ENCODE peak calls at places on chromosome 11, in five cellular contexts. A, O, Q, H and R are unnamed samples.

GRCh38 chr11:40647290-40647689 is 812.2 kb downstream of the LRRC4C start:
- DNase-seq in O (no peak), H (no peak), Q (no peak), A (no peak), R (no peak)

GRCh38 chr11:64864473-64865285 is 13.7 kb downstream of the EHD1 start:
- DNase-seq in O (no peak), Q (peak), A (no peak), H (no peak), R (no peak)

GRCh38 chr11:47387944-47388696 is 9.8 kb upstream of the SPI1 start:
- DNase-seq in H (no peak), Q (no peak), O (no peak), A (no peak), R (no peak)

GRCh38 chr11:32427935-32428664 is 7.2 kb downstream of the WT1 start:
- DNase-seq in H (no peak), O (no peak), Q (no peak), A (no peak), R (no peak)

GRCh38 chr11:128775513-128775912 is 81.6 kb downstream of the FLI1 start:
- DNase-seq in Q (no peak), O (no peak), A (no peak), H (no peak), R (no peak)

GRCh38 chr11:12864316-12865156 is 144.6 kb upstream of the RASSF10 start:
- DNase-seq in Q (no peak), H (no peak), A (peak), O (peak), R (no peak)

GRCh38 chr11:128216198-128216597 is 371.2 kb downstream of the ETS1 start:
- DNase-seq in Q (no peak), O (no peak), H (no peak), A (no peak), R (no peak)

GRCh38 chr11:12090761-12091261 is 19.6 kb upstream of the MICAL2 start:
- DNase-seq in O (no peak), A (peak), Q (no peak), H (no peak), R (no peak)

GRCh38 chr11:12857572-12857971 is 151.5 kb upstream of the RASSF10 start:
- DNase-seq in A (no peak), H (no peak), Q (no peak), O (no peak), R (no peak)

GRCh38 chr11:127656266-127656879 is 655.8 kb upstream of the KIRREL3 start:
- DNase-seq in O (no peak), Q (no peak), H (no peak), A (no peak), R (no peak)

GRCh38 chr11:16356057-16356750 is at the start of gene SOX6:
- DNase-seq in Q (no peak), H (peak), A (no peak), O (no peak), R (no peak)
- TF ChIP-seq KDM1A in Q (no peak), H (no peak), A (no peak), O (no peak), R (no peak)

DNA sequence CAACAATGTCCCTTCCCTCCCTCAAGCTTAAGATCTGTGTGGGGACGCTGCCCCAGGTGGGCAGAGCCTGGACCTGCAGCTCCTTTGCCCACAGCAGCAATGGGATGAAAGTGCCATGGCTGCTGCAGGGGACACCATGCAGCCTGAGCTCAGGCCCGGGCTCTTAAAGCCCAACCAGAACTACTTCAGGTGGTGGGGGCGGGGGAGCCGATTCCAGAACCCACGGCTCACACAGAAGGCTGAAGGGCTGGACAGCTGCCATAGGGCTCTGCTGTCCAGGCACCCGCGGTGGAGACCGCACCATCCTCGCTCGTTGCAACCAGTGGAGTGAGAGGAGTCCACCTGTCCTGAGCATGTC is 12.5 kb downstream of the CHID1 start:
- DNase-seq in Q (peak), H (peak), O (no peak), A (peak), R (no peak)
- TF ChIP-seq KDM1A in Q (no peak), H (no peak), O (no peak), A (no peak), R (no peak)

DNA sequence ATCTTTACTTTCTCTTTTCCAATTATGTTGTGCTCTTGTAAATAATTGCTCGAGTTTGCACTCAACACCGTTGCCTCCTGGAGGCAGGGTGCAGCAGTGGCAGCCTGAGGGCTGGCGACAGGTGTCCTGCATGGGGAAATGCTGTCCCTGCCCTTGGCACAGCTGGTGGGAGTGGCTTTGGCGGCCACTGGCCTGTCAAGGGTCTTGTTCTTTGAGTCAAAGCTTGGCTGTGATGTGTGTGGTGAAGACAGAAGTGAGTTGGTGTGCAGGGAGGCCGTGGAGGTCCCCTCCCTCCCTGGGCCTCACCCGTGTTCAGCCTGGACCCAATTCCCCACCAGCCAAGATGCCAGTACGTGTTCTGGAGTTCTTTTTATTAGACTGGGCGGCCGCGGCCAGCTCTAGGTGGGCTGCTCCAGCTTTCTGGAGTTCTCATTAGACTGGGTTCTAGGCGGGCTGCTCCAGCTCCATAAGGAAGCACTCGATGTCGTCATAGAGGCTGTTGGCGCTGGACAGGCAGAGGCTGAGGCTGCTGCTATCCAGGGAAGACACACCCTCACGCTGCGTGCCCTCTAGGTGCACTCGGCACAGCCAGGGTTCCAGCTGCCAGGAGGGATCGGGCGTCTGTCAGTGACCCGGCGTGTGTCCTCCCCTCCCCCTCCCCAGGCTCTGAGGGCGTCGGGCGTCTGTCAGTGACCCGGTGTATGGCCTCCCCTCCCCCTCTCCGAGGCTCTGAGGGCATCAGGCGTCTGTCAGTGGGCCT is 3.4 kb downstream of the IRF7 start:
- DNase-seq in H (peak), Q (no peak), O (no peak), A (peak), R (no peak)
- TF ChIP-seq KDM1A in H (no peak), Q (no peak), O (no peak), A (no peak), R (no peak)

GRCh38 chr11:86050310-86050709 is 18.6 kb downstream of the PICALM start:
- DNase-seq in A (no peak), Q (no peak), O (no peak), H (no peak), R (no peak)

GRCh38 chr11:86043765-86044534 is 24.9 kb downstream of the PICALM start:
- DNase-seq in A (no peak), Q (no peak), O (no peak), H (no peak), R (no peak)

GRCh38 chr11:86041975-86042378 is 26.9 kb downstream of the PICALM start:
- DNase-seq in H (peak), Q (peak), A (peak), O (peak), R (peak)

GRCh38 chr11:86046111-86046510 is 22.8 kb downstream of the PICALM start:
- DNase-seq in Q (no peak), H (no peak), A (no peak), O (no peak), R (no peak)

GRCh38 chr11:86047275-86047991 is 21.5 kb downstream of the PICALM start:
- DNase-seq in A (no peak), Q (no peak), H (no peak), O (no peak), R (no peak)
- TF ChIP-seq KDM1A in A (no peak), Q (no peak), H (no peak), O (no peak), R (no peak)

GRCh38 chr11:111107501-111107900 is 138.0 kb upstream of the POU2AF2 start:
- DNase-seq in H (no peak), O (no peak), Q (no peak), A (no peak), R (no peak)
- TF ChIP-seq KDM1A in H (no peak), O (no peak), Q (no peak), A (no peak), R (no peak)

DNA sequence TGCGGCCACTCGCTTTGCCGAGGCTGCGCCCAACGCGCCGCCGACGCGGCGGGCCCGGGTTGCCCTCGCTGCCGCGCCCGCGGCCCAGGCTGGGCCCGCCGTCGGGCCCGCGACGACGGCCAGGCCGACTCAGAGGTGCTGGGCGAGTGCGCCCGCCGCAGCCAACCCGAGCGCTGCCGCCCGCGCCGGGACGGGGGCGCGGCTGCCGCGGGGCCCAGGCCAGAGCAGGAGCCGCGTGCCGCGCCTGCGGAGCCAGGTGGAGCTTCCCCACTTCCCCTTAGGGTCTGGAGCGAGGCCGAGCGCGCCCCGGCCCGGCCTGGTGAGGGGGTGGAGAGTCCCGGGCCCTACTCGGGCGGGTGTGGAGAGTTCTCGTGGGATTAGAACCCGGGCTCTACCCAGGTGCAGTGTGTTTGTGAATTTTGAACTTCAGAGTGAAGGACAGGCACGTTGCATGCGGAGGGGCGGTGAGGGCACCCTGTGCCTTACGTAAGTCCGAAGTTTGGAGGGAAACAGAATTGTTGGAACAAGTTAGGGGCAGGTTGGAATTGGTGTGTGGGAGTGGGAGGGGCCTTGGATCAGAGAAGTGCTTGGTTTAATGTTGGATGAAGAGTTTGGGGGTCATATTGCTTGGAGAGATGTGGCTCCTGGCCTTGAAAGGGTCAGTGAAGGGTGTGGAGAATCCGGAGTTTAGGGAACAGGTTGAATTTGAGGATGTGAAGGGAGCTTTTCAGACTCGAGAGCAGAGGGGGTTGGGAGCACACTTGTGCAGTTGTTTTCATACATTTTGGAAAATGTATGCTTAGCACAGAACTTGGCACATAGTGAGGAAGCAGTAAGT is 697 bp downstream of the RNF169 start:
- DNase-seq in A (peak), Q (peak), O (no peak), H (peak), R (no peak)
- TF ChIP-seq KDM1A in A (no peak), Q (no peak), O (no peak), H (no peak), R (no peak)

GRCh38 chr11:415640-416041 is 842 bp upstream of the SIGIRR start:
- DNase-seq in A (no peak), O (no peak), H (no peak), Q (no peak), R (no peak)

GRCh38 chr11:412641-413119 is 2.1 kb downstream of the SIGIRR start:
- DNase-seq in Q (no peak), O (no peak), H (no peak), A (no peak), R (no peak)

GRCh38 chr11:413120-414081 is 1.4 kb downstream of the SIGIRR start:
- DNase-seq in O (no peak), A (peak), Q (no peak), H (no peak), R (no peak)

GRCh38 chr11:416051-416756 is 1.4 kb upstream of the SIGIRR start:
- DNase-seq in A (no peak), Q (no peak), O (no peak), H (no peak), R (no peak)

DNA sequence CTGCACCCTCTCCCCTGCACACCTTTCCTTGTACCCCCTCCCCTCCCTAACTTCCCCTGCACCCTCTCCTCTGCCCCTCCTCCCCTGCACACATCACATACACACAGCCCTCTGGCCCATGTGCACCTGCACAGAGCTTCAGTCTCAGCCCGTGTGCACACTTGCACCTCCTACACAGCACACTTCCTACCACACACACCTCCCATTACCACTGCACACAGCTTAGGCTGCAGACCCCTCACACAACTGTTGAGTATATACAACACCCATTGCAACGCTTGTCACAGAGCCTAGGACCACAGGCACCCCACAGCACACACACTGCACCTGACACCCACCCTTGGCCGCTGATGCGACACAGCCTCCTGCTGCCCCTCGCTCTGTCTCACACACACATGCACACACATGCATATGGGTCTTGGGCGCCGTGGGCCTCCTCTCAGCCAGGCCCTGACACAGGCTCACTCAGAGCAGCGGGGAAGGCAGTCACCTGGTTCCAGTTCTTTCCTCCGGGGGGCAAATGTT is 404 bp downstream of the SIGIRR start:
- DNase-seq in A (no peak), H (no peak), O (no peak), Q (no peak), R (no peak)
- TF ChIP-seq KDM1A in A (no peak), H (no peak), O (no peak), Q (no peak), R (no peak)

GRCh38 chr11:69448471-69449284 is 32.8 kb upstream of the LINC01488 start:
- DNase-seq in O (no peak), H (no peak), Q (peak), A (no peak), R (no peak)
- TF ChIP-seq KDM1A in O (no peak), H (no peak), Q (no peak), A (no peak), R (no peak)